ENCODE peak calls at places on chromosomes 7 and 10, in six cellular contexts. Z, Y, O, S, B and W are unnamed samples.

GRCh38 chr10:18886102-18886501 is 162.5 kb upstream of the MALRD1 start:
- DNase-seq in B (no peak), S (no peak), Z (no peak), O (no peak), Y (no peak), W (no peak)

GRCh38 chr7:74218343-74218698 is 8.5 kb downstream of the LAT2 start:
- DNase-seq in Z (no peak), Y (no peak), O (no peak), B (no peak), S (no peak), W (no peak)

GRCh38 chr10:10045765-10046028 is 972.0 kb upstream of the CELF2 start:
- DNase-seq in Y (no peak), S (no peak), O (no peak), B (no peak), Z (no peak), W (no peak)

GRCh38 chr10:81031774-81032173 is 494.1 kb downstream of the SH2D4B start:
- DNase-seq in O (no peak), B (no peak), S (no peak), Y (no peak), Z (no peak), W (no peak)

GRCh38 chr7:110786576-110786975 is 304.4 kb upstream of the LRRN3 start:
- DNase-seq in S (no peak), B (no peak), Z (no peak), O (no peak), Y (no peak), W (no peak)

GRCh38 chr7:5586279-5586962 is 162.8 kb upstream of the TNRC18 start:
- DNase-seq in S (no peak), Z (no peak), B (no peak), Y (no peak), O (no peak), W (no peak)

GRCh38 chr7:72313906-72314305 is 98.2 kb downstream of the CALN1 start:
- DNase-seq in Z (no peak), O (no peak), S (no peak), B (no peak), Y (no peak), W (no peak)

GRCh38 chr10:105384056-105384455 is 743.0 kb downstream of the SORCS3 start:
- DNase-seq in B (no peak), O (no peak), Z (no peak), Y (no peak), S (no peak), W (no peak)

GRCh38 chr10:90313548-90314325 is 544.1 kb downstream of the HTR7 start:
- DNase-seq in O (no peak), Z (no peak), Y (no peak), S (no peak), B (no peak), W (no peak)

GRCh38 chr10:78947226-78947625 is 121.5 kb upstream of the ZMIZ1 start:
- DNase-seq in O (no peak), S (no peak), Z (no peak), B (no peak), Y (no peak), W (no peak)

GRCh38 chr10:81814842-81815241 is 60.2 kb upstream of the NRG3 start:
- DNase-seq in S (no peak), Y (no peak), O (no peak), B (no peak), Z (no peak), W (no peak)

GRCh38 chr7:130650616-130651015 is 17.9 kb downstream of the COPG2 start:
- DNase-seq in Y (no peak), B (no peak), Z (no peak), S (no peak), O (no peak), W (no peak)

GRCh38 chr10:7000063-7000462 is 410.8 kb downstream of the SFMBT2 start:
- DNase-seq in S (no peak), Y (no peak), O (no peak), B (no peak), Z (no peak), W (no peak)

GRCh38 chr7:28442540-28443420 is 30.5 kb downstream of the CREB5 start:
- DNase-seq in Y (no peak), O (no peak), B (no peak), Z (no peak), S (no peak), W (no peak)

GRCh38 chr10:44974082-44974627 is 4.5 kb downstream of the DEPP1 start:
- DNase-seq in S (no peak), Y (no peak), Z (no peak), B (no peak), O (no peak), W (no peak)

GRCh38 chr10:125495386-125495785 is 187.6 kb downstream of the TEX36 start:
- DNase-seq in S (no peak), Y (no peak), O (no peak), B (no peak), Z (no peak), W (no peak)

GRCh38 chr10:46787321-46787615 is 124.0 kb upstream of the PTPN20 start:
- DNase-seq in Y (no peak), Z (peak; percentile 33), B (peak; percentile 46), O (no peak), S (no peak), W (no peak)

GRCh38 chr7:81007053-81007452 is 88.2 kb upstream of the SEMA3C start:
- DNase-seq in Z (no peak), B (no peak), Y (no peak), O (no peak), S (no peak), W (no peak)

GRCh38 chr10:47136866-47137265 is 163.1 kb upstream of the GDF10 start:
- DNase-seq in S (no peak), B (no peak), O (no peak), Z (no peak), Y (no peak), W (no peak)

GRCh38 chr7:102169651-102170416 is 116.8 kb upstream of the SH2B2 start:
- DNase-seq in B (no peak), Z (no peak), S (no peak), O (no peak), Y (no peak), W (no peak)

GRCh38 chr7:82633592-82633991 is 190.0 kb upstream of the CACNA2D1 start:
- DNase-seq in B (no peak), S (no peak), Y (no peak), Z (no peak), O (no peak), W (no peak)

GRCh38 chr7:135801045-135801693 is 52.6 kb upstream of the FAM180A start:
- DNase-seq in B (peak; percentile 73), S (no peak), O (no peak), Y (no peak), Z (peak; percentile 38), W (no peak)

GRCh38 chr10:126917975-126918908 is 13.0 kb downstream of the DOCK1 start:
- DNase-seq in S (no peak), B (no peak), O (no peak), Z (no peak), Y (no peak), W (no peak)

GRCh38 chr10:125707852-125708468 is 11.5 kb upstream of the EDRF1 start:
- DNase-seq in Z (no peak), O (no peak), Y (no peak), B (peak; percentile 50), S (no peak), W (no peak)

GRCh38 chr10:82150123-82150900 is 275.3 kb downstream of the NRG3 start:
- DNase-seq in O (no peak), S (peak; percentile 95), Z (no peak), Y (peak; percentile 18), B (peak; percentile 25), W (peak; percentile 38)

GRCh38 chr7:50556247-50556976 is 8.8 kb downstream of the DDC start:
- DNase-seq in O (no peak), B (no peak), Y (no peak), S (no peak), Z (peak; percentile 54), W (no peak)

DNA sequence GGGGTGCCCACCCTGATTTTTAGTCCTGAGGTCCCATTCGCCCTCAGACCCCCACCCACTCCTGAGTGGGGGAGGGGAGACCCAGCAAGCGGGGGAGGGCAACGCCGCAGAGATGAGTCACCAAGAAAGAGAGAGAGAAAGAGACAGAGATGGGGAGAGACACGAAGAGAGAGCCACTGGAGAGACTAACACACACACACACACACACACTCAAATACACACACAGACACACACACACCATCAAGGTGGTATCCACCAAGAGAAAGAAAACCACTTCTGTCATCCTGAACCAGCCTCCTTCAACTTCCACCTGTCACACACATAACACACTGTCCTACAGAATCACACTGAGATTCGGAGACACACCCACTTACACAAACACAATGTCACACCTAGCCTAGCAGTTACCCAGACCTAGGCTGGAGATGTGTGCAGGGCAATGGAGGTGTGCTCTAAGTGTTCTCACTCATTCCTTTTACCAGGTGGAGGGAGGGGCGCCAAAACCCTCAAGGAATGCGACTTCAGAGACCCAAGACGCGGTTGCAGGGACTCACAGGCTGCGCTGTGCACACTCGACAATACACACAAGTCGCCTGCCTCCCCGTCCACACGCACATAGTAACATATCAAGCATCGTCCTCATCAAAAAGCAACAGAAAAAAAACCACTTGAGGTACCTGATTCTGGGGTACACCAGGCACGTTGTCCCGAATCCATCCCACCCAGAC is 3.9 kb upstream of the VGF start:
- DNase-seq in B (no peak), O (no peak), Z (no peak), S (peak; percentile 33), Y (no peak), W (no peak)
- H3K4me1 ChIP-seq in B (peaks cover 89% of the 10 kb centered on the region), O (peaks cover 6% of the 10 kb centered on the region), Z (peaks cover 24% of the 10 kb centered on the region), S (peaks cover 16% of the 10 kb centered on the region), Y (peaks cover 49% of the 10 kb centered on the region), W (peaks cover 30% of the 10 kb centered on the region)

GRCh38 chr10:103736763-103737162 is 118.6 kb downstream of the SH3PXD2A start:
- DNase-seq in Z (no peak), S (peak; percentile 95), O (no peak), Y (no peak), B (peak; percentile 67), W (no peak)
- TF ChIP-seq CTCF in Z (no peak), S (peak; percentile 53), O (no peak), Y (no peak), B (no peak), W (no peak)

DNA sequence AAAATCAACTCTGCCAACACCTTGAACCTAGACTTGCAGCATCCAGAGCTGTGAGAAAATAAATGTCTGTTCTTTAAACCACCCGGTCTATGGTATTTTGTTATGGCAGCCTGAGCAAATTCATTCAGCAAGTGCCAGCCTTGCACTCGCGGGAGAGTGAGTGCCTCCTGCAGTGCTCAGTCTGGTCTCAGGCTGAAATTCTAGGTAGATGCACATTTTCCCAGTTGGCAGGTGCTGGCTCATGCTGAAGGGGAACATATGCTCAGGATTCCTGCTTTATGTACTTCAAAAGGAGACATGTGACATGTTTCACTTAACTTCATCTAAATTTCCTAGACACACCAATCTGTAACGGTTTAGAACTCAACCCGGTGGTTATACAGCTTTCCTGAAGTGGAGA is 170.8 kb downstream of the MGMT start:
- DNase-seq in O (no peak), Y (no peak), B (no peak), Z (no peak), S (no peak), W (no peak)
- H3K4me1 ChIP-seq in O (no peaks in the 10 kb centered on the region), Y (peaks cover 7% of the 10 kb centered on the region), B (peaks cover 6% of the 10 kb centered on the region), Z (no peaks in the 10 kb centered on the region), S (peaks cover 3% of the 10 kb centered on the region), W (no peaks in the 10 kb centered on the region)

DNA sequence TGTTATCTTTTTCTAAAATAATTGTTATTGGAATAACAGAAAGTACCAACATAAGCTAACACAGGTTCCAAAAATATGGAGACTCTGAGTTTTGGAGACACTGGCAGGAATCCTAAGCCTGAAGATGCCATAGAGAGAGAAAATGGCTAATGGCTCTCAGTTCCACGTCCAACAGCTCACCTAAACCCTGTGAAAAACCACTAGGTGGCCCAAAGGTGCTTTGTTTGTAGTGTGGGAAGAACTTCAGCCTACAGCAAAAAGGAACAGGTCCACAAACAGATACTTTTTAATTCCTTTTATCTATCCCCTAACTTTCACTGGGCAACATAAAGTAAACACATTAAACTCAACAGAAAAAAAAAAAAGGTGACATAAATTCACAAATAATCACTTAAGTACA is 272.3 kb downstream of the SEMA3D start:
- DNase-seq in Y (no peak), B (peak; percentile 29), Z (no peak), O (no peak), S (no peak), W (no peak)
- TF ChIP-seq CTCF in Y (no peak), B (peak; percentile 12), Z (no peak), O (no peak), S (peak; percentile 51), W (no peak)